ENCODE peak calls at places on chromosome 20, in six cellular contexts. E is NCI-H510A, T is activated T-cell treated with anti-CD3 and anti-CD28 coated beads for 1 hour, B is GM23338, Z is NCI-H345, Y is EL. L is an unnamed sample.

GRCh38 chr20:61631770-61632169 is 379.7 kb downstream of the CDH4 start:
- DNase-seq in T (no peak), B (no peak), Z (no peak), Y (no peak), E (no peak), L (no peak)

GRCh38 chr20:60365882-60366281 is 407.7 kb downstream of the CDH26 start:
- DNase-seq in E (no peak), B (no peak), T (no peak), Z (no peak), Y (no peak), L (no peak)

GRCh38 chr20:21839982-21840381 is 134.5 kb downstream of the PAX1 start:
- DNase-seq in B (no peak), Z (no peak), T (no peak), Y (no peak), E (no peak), L (no peak)

GRCh38 chr20:34475979-34476736 is 40.1 kb upstream of the DYNLRB1 start:
- DNase-seq in E (no peak), B (peak), Y (peak), T (peak), Z (no peak), L (no peak)

GRCh38 chr20:50561379-50562078 is 51.3 kb downstream of the PTPN1 start:
- DNase-seq in E (no peak), B (no peak), Y (peak), Z (no peak), T (peak), L (no peak)

GRCh38 chr20:23397961-23398360 is 23.3 kb downstream of the NAPB start:
- DNase-seq in B (no peak), E (no peak), T (no peak), Z (no peak), Y (peak), L (no peak)

GRCh38 chr20:2578430-2579192 is 42.2 kb downstream of the TMC2 start:
- DNase-seq in Y (no peak), E (no peak), Z (peak), B (no peak), T (no peak), L (no peak)

GRCh38 chr20:49724637-49725606 is 11.2 kb upstream of the B4GALT5 start:
- DNase-seq in E (no peak), T (no peak), Y (peak), Z (no peak), B (no peak), L (no peak)

GRCh38 chr20:57473246-57474042 is 51.5 kb downstream of the CTCFL start:
- DNase-seq in B (peak), E (no peak), Z (peak), T (no peak), Y (no peak), L (no peak)

GRCh38 chr20:19047951-19048296 is 164.5 kb upstream of the SLC24A3 start:
- DNase-seq in Y (no peak), B (no peak), T (no peak), E (no peak), Z (no peak), L (no peak)

GRCh38 chr20:63636752-63637633 is 10.1 kb upstream of the GMEB2 start:
- DNase-seq in T (no peak), E (no peak), B (no peak), Y (no peak), Z (no peak), L (no peak)

L was measured in osteocyte.